ENCODE peak calls at places on chromosomes 7 and 10, in four cellular contexts. Y, O, C and B are unnamed samples.

GRCh38 chr10:33421789-33422188 is 87.3 kb upstream of the NRP1 start:
- DNase-seq in Y (peak), O (no peak), C (no peak), B (no peak)

GRCh38 chr7:155038335-155038734 is 31.8 kb upstream of the HTR5A start:
- DNase-seq in C (no peak), O (no peak), Y (no peak), B (no peak)

GRCh38 chr7:95545666-95546065 is 50.6 kb downstream of the PDK4 start:
- DNase-seq in Y (no peak), C (no peak), O (no peak), B (no peak)

GRCh38 chr7:31049001-31049765 is 2.9 kb upstream of the ADCYAP1R1 start:
- DNase-seq in O (no peak), Y (no peak), C (no peak), B (no peak)

GRCh38 chr10:4046722-4047354 is 261.8 kb upstream of the KLF6 start:
- DNase-seq in O (no peak), Y (no peak), C (no peak), B (no peak)

GRCh38 chr10:63064706-63065105 is 68.4 kb upstream of the NRBF2 start:
- DNase-seq in C (peak), O (no peak), Y (peak), B (no peak)

GRCh38 chr7:84100866-84101265 is 93.7 kb downstream of the SEMA3A start:
- DNase-seq in C (peak), O (no peak), Y (peak), B (no peak)

GRCh38 chr7:41476117-41476803 is 226.6 kb downstream of the INHBA start:
- DNase-seq in O (no peak), Y (no peak), C (no peak), B (no peak)

GRCh38 chr10:33623677-33624076 is 289.2 kb upstream of the NRP1 start:
- DNase-seq in O (no peak), C (no peak), Y (no peak), B (no peak)